ENCODE peak calls at places on chromosomes 5 and 9, in nine cellular contexts. N, C, Z, P, Q, J, U, B and X are unnamed samples.

GRCh38 chr5:148653840-148654781 is at the start of gene HTR4:
- DNase-seq in Z (no peak), B (peak), N (peak), C (no peak), Q (peak), U (no peak), J (no peak), P (no peak), X (no peak)

GRCh38 chr9:136370687-136371530 is 2.6 kb downstream of the CARD9 start:
- DNase-seq in C (no peak), Q (no peak), U (no peak), P (no peak), B (no peak), Z (no peak), N (no peak), J (no peak), X (no peak)

GRCh38 chr5:1204693-1205242 is 3.4 kb downstream of the SLC6A19 start:
- DNase-seq in C (peak), U (no peak), J (no peak), B (no peak), N (no peak), Q (peak), P (no peak), Z (no peak), X (no peak)

GRCh38 chr5:27311544-27311943 is 273.2 kb upstream of the CDH9 start:
- DNase-seq in N (no peak), Z (no peak), Q (peak), B (no peak), U (no peak), P (no peak), J (no peak), C (peak), X (peak)

GRCh38 chr9:129089246-129089645 is 8.3 kb downstream of the DOLPP1 start:
- DNase-seq in P (no peak), Z (no peak), B (no peak), N (no peak), J (no peak), U (no peak), Q (no peak), C (no peak), X (no peak)

GRCh38 chr9:3244963-3245653 is 280.7 kb downstream of the RFX3 start:
- DNase-seq in P (no peak), J (no peak), N (no peak), Q (no peak), Z (no peak), B (no peak), U (no peak), C (peak), X (no peak)

GRCh38 chr5:42828661-42829060 is 17.0 kb upstream of the SELENOP start:
- DNase-seq in P (no peak), Z (no peak), U (no peak), Q (no peak), C (peak), N (no peak), B (no peak), J (no peak), X (no peak)

GRCh38 chr5:55278778-55279177 is 28.7 kb downstream of the DHX29 start:
- DNase-seq in Q (no peak), C (peak), N (no peak), Z (no peak), U (no peak), J (no peak), P (no peak), B (no peak), X (peak)

GRCh38 chr5:178215263-178216002 is 11.1 kb downstream of the HNRNPAB start:
- DNase-seq in B (peak), J (no peak), P (no peak), N (no peak), U (no peak), Q (no peak), Z (no peak), C (no peak), X (no peak)

GRCh38 chr9:104075801-104076753 is 18.0 kb upstream of the SMC2 start:
- DNase-seq in C (peak), B (no peak), U (no peak), P (peak), Q (no peak), J (no peak), Z (peak), N (no peak), X (peak)

GRCh38 chr5:180161420-180162303 is 47.3 kb downstream of the RASGEF1C start:
- DNase-seq in Q (peak), U (no peak), Z (no peak), N (no peak), B (peak), C (no peak), P (no peak), J (no peak), X (no peak)

GRCh38 chr5:120007619-120008018 is 378.3 kb downstream of the FAM170A start:
- DNase-seq in Q (no peak), U (no peak), C (no peak), B (no peak), P (no peak), Z (no peak), N (no peak), J (no peak), X (no peak)

GRCh38 chr5:1008451-1009358 is at the start of gene NKD2:
- DNase-seq in Q (peak), U (peak), B (peak), J (no peak), P (no peak), C (peak), Z (no peak), N (peak), X (no peak)

GRCh38 chr9:33791117-33791516 is 4.2 kb upstream of the PRSS3 start:
- DNase-seq in C (peak), N (no peak), B (no peak), Q (no peak), U (no peak), Z (peak), J (no peak), P (peak), X (peak)

GRCh38 chr5:81065492-81065891 is 105.3 kb downstream of the RASGRF2 start:
- DNase-seq in C (peak), P (no peak), Q (no peak), U (no peak), Z (no peak), J (no peak), B (no peak), N (no peak), X (no peak)

GRCh38 chr9:116639251-116639741 is 47.8 kb upstream of the TRIM32 start:
- DNase-seq in B (no peak), J (no peak), N (no peak), Q (no peak), Z (no peak), P (no peak), C (peak), U (no peak), X (no peak)

GRCh38 chr5:84480873-84481637 is 96.4 kb upstream of the EDIL3 start:
- DNase-seq in C (no peak), U (no peak), P (no peak), Z (no peak), N (no peak), J (no peak), Q (peak), B (no peak), X (peak)

GRCh38 chr9:87530716-87531115 is 33.0 kb downstream of the DAPK1 start:
- DNase-seq in C (no peak), J (no peak), P (no peak), Q (peak), B (no peak), N (peak), U (no peak), Z (no peak), X (no peak)

GRCh38 chr9:110583237-110583636 is 3.7 kb upstream of the SVEP1 start:
- DNase-seq in B (no peak), Q (no peak), U (no peak), N (no peak), P (peak), Z (no peak), C (no peak), J (peak), X (peak)

GRCh38 chr9:129284607-129285291 is 106.7 kb upstream of the IER5L start:
- DNase-seq in N (no peak), B (peak), J (no peak), U (no peak), P (no peak), Q (no peak), C (no peak), Z (no peak), X (no peak)

GRCh38 chr5:68345166-68345565 is 129.6 kb downstream of the PIK3R1 start:
- DNase-seq in C (no peak), U (no peak), Q (no peak), Z (peak), P (no peak), N (no peak), J (no peak), B (no peak), X (no peak)

GRCh38 chr9:33880562-33881089 is 63.7 kb downstream of the UBE2R2 start:
- DNase-seq in N (peak), B (no peak), U (no peak), Z (no peak), J (no peak), P (no peak), Q (peak), C (no peak), X (no peak)